ENCODE peak calls at places on chromosome 1, in six cellular contexts. E is body of pancreas, N is H54, M is heart left ventricle, S is HepG2, I is transverse colon. Q is an unnamed sample.

GRCh38 chr1:7469255-7469938 is 301.7 kb upstream of the VAMP3 start:
- DNase-seq in E (no peak), N (peak; percentile 42), M (no peak), S (no peak), I (no peak), Q (no peak)

GRCh38 chr1:160124709-160125478 is 9.3 kb downstream of the ATP1A2 start:
- DNase-seq in E (no peak), N (peak; percentile 91), M (no peak), S (peak; percentile 88), I (no peak), Q (no peak)

GRCh38 chr1:231958448-231958847 is 331.9 kb downstream of the DISC1 start:
- DNase-seq in E (no peak), N (no peak), M (no peak), S (no peak), I (no peak), Q (no peak)

GRCh38 chr1:215679231-215679630 is 112.1 kb downstream of the KCTD3 start:
- DNase-seq in E (no peak), N (no peak), M (no peak), S (no peak), I (no peak), Q (no peak)

GRCh38 chr1:99634971-99635624 is 10.8 kb upstream of the PALMD start:
- DNase-seq in E (no peak), N (no peak), M (no peak), S (peak; percentile 81), I (no peak), Q (no peak)

GRCh38 chr1:30452170-30452569 is 271.2 kb downstream of the MATN1 start:
- DNase-seq in E (no peak), N (no peak), M (no peak), S (no peak), I (no peak), Q (no peak)

GRCh38 chr1:208807446-208808117 is 563.4 kb upstream of the PLXNA2 start:
- DNase-seq in E (no peak), N (peak; percentile 9), M (no peak), S (no peak), I (no peak), Q (no peak)

GRCh38 chr1:183776731-183777130 is 28.2 kb upstream of the RGL1 start:
- DNase-seq in E (no peak), N (no peak), M (no peak), S (no peak), I (no peak), Q (no peak)

GRCh38 chr1:243924188-243924587 is 74.1 kb upstream of the AKT3 start:
- DNase-seq in E (no peak), N (peak; percentile 57), M (no peak), S (no peak), I (no peak), Q (no peak)

GRCh38 chr1:242523282-242523967 is 1.1 kb downstream of the PLD5 start:
- DNase-seq in E (no peak), N (no peak), M (no peak), S (no peak), I (no peak), Q (peak; percentile 18)

GRCh38 chr1:150696590-150696989 is 364 bp downstream of the GOLPH3L start:
- DNase-seq in E (no peak), N (no peak), M (no peak), S (no peak), I (no peak), Q (no peak)

GRCh38 chr1:51344602-51345299 is 14.4 kb upstream of the TTC39A start:
- DNase-seq in E (peak; percentile 60), N (no peak), M (no peak), S (no peak), I (peak; percentile 61), Q (no peak)

GRCh38 chr1:214636436-214636835 is 33.4 kb downstream of the CENPF start:
- DNase-seq in E (no peak), N (no peak), M (no peak), S (no peak), I (no peak), Q (no peak)

GRCh38 chr1:115507256-115507589 is 134.5 kb upstream of the VANGL1 start:
- DNase-seq in E (no peak), N (no peak), M (no peak), S (peak; percentile 27), I (no peak), Q (no peak)

GRCh38 chr1:11875094-11875493 is 16.3 kb upstream of the NPPB start:
- DNase-seq in E (no peak), N (no peak), M (no peak), S (no peak), I (no peak), Q (no peak)

GRCh38 chr1:14553711-14554110 is 44.8 kb upstream of the KAZN start:
- DNase-seq in E (no peak), N (no peak), M (no peak), S (no peak), I (no peak), Q (no peak)

GRCh38 chr1:198128528-198128927 is 28.3 kb upstream of the NEK7 start:
- DNase-seq in E (no peak), N (no peak), M (no peak), S (no peak), I (no peak), Q (no peak)

GRCh38 chr1:55064861-55065263 is 25.5 kb downstream of the PCSK9 start:
- DNase-seq in E (no peak), N (no peak), M (peak; percentile 78), S (no peak), I (no peak), Q (no peak)

GRCh38 chr1:233723387-233723786 is 109.5 kb downstream of the KCNK1 start:
- DNase-seq in E (no peak), N (no peak), M (peak; percentile 67), S (no peak), I (no peak), Q (no peak)

GRCh38 chr1:218408135-218408534 is 63.0 kb downstream of the TGFB2 start:
- DNase-seq in E (no peak), N (no peak), M (no peak), S (no peak), I (no peak), Q (no peak)

GRCh38 chr1:1374068-1374860 is 743 bp downstream of the AURKAIP1 start:
- DNase-seq in E (peak; percentile 39), N (no peak), M (no peak), S (no peak), I (peak; percentile 27), Q (no peak)

GRCh38 chr1:203628185-203628996 is 1.8 kb downstream of the ATP2B4 start:
- DNase-seq in E (peak; percentile 26), N (no peak), M (peak; percentile 60), S (no peak), I (peak; percentile 47), Q (peak; percentile 64)

GRCh38 chr1:213041443-213041842 is 9.6 kb upstream of the RPS6KC1 start:
- DNase-seq in E (no peak), N (peak; percentile 10), M (no peak), S (no peak), I (no peak), Q (no peak)

GRCh38 chr1:11944358-11944981 is 10.0 kb downstream of the PLOD1 start:
- DNase-seq in E (no peak), N (no peak), M (no peak), S (no peak), I (no peak), Q (no peak)

GRCh38 chr1:182977480-182977879 is 24.5 kb upstream of the SHCBP1L start:
- DNase-seq in E (no peak), N (no peak), M (no peak), S (no peak), I (no peak), Q (no peak)

GRCh38 chr1:50774759-50775351 is 185.2 kb downstream of the FAF1 start:
- DNase-seq in E (no peak), N (peak; percentile 1), M (no peak), S (peak; percentile 63), I (no peak), Q (no peak)

GRCh38 chr1:21517660-21518480 is 8.6 kb downstream of the ALPL start:
- DNase-seq in E (no peak), N (no peak), M (no peak), S (no peak), I (no peak), Q (no peak)

GRCh38 chr1:231702804-231703203 is 76.2 kb downstream of the DISC1 start:
- DNase-seq in E (no peak), N (no peak), M (no peak), S (no peak), I (no peak), Q (no peak)

GRCh38 chr1:222711319-222712252 is 705 bp downstream of the AIDA start:
- DNase-seq in E (peak; percentile 54), N (peak; percentile 46), M (peak; percentile 69), S (peak; percentile 23), I (peak; percentile 66), Q (peak; percentile 64)
- TF ChIP-seq POLR2A in E (no peak), N (peak; percentile 60), M (no peak), S (no peak), I (no peak), Q (no peak)

GRCh38 chr1:19137158-19137557 is 72.9 kb downstream of the UBR4 start:
- DNase-seq in E (no peak), N (no peak), M (no peak), S (no peak), I (no peak), Q (no peak)
- TF ChIP-seq POLR2A in E (no peak), N (no peak), M (no peak), S (no peak), I (no peak), Q (no peak)

DNA sequence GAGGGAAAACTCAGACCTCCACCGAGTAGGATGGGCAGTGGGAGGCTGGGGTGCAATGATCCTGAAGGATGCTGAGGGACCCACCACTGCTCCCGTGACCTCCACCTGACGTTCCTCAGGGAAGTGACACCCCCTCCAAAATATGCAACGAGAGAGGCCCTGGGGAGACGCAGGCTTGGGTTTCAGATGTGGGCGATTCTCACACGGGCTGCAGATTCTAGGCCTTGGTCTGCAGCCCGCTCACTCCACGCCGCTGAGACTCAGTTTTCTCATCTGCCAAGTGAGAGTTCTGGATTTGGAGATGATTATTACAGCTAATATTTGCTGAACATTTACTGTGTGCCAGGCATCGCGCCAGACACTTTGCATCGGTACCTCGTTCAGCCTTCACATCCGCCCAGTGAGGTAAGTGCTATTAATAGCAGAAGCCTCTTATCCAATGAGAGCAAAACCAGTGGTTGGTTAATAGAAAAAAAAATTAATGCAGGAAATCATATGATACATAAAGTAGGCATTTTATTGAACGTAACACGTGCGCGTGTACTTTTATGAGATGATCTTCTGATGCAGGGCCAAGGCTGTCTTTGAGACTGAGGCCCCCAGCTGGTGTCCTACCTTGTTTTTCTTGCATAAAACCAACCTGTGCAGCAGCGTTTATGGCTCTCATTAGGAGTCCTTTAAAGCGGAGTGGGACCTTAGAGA is 102.0 kb upstream of the RUNX3 start:
- DNase-seq in E (peak; percentile 23), N (no peak), M (peak; percentile 58), S (no peak), I (peak; percentile 62), Q (no peak)
- TF ChIP-seq POLR2A in E (no peak), N (no peak), M (no peak), S (no peak), I (no peak), Q (no peak)

DNA sequence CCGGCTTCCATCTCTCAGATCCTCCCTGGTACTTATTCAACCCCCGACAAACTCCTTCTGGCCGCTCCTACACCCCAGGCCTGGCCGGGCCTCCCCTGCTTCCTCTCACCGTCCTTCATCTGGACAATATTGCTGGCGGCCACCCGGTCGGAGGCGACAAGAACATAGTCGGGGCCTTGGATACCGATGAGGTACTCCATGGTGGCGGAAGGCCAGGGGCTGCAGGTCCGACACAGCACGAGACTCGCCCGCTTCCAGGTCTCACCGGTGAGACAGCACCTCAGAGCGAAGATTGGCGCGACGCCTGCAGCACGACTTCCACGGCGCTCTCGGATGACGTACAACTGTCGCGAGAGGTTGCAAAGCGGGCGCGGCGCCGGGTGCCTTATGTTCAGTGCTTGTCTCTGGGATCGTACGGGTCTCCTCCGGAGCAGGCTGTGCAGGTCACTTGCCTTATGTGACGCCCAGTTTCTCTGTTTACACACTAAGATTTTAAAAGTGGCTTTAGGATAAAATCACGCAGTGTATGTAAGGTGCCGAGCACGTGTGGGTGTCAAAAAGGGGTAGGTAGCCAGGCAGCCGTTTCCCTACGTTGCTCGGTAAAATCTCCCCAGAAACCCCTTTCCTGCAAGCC is at the start of gene PSMB2:
- DNase-seq in E (peak; percentile 98), N (peak; percentile 69), M (peak; percentile 95), S (peak; percentile 91), I (peak; percentile 98), Q (peak; percentile 92)
- TF ChIP-seq POLR2A in E (peak; percentile 79), N (peak; percentile 75), M (no peak), S (peak; percentile 94), I (peak; percentile 82), Q (peak; percentile 73)

Q was measured in ovary.